ENCODE peak calls at places on chromosomes 7 and 10, in five cellular contexts. One of them, this sample, is unnamed.

GRCh38 chr10:48551796-48552591 is 52.9 kb downstream of the ARHGAP22 start:
- DNase-seq in coronary artery: peak; percentile 74
- DNase-seq in fibroblast of lung: peak; percentile 74
- DNase-seq in left ventricle myocardium inferior: peak; percentile 38
- DNase-seq in cardiac fibroblast: peak; percentile 61
- DNase-seq in this sample: peak; percentile 47

GRCh38 chr7:49638166-49638565 is 135.3 kb upstream of the VWC2 start:
- DNase-seq in coronary artery: no peak
- DNase-seq in fibroblast of lung: no peak
- DNase-seq in left ventricle myocardium inferior: no peak
- DNase-seq in cardiac fibroblast: no peak
- DNase-seq in this sample: no peak

GRCh38 chr10:1420663-1421362 is 316.5 kb downstream of the ADARB2 start:
- DNase-seq in coronary artery: peak; percentile 53
- DNase-seq in fibroblast of lung: peak; percentile 2
- DNase-seq in left ventricle myocardium inferior: no peak
- DNase-seq in cardiac fibroblast: peak; percentile 9
- DNase-seq in this sample: peak; percentile 35

GRCh38 chr10:118595598-118596425 is at the start of gene PRLHR:
- DNase-seq in coronary artery: no peak
- DNase-seq in fibroblast of lung: peak; percentile 15
- DNase-seq in left ventricle myocardium inferior: no peak
- DNase-seq in cardiac fibroblast: peak; percentile 22
- DNase-seq in this sample: peak; percentile 34

GRCh38 chr7:7967909-7968543 is 570 bp upstream of the GLCCI1 start:
- DNase-seq in coronary artery: no peak
- DNase-seq in fibroblast of lung: no peak
- DNase-seq in left ventricle myocardium inferior: no peak
- DNase-seq in cardiac fibroblast: no peak
- DNase-seq in this sample: no peak

GRCh38 chr10:46550795-46551700 is 5.4 kb downstream of the GPRIN2 start:
- DNase-seq in coronary artery: peak; percentile 74
- DNase-seq in fibroblast of lung: no peak
- DNase-seq in left ventricle myocardium inferior: peak; percentile 12
- DNase-seq in cardiac fibroblast: no peak
- DNase-seq in this sample: no peak

GRCh38 chr7:34015656-34016055 is 110.3 kb downstream of the BMPER start:
- DNase-seq in coronary artery: no peak
- DNase-seq in fibroblast of lung: no peak
- DNase-seq in left ventricle myocardium inferior: no peak
- DNase-seq in cardiac fibroblast: no peak
- DNase-seq in this sample: no peak

GRCh38 chr7:3063016-3063753 is 19.5 kb upstream of the CARD11 start:
- DNase-seq in coronary artery: no peak
- DNase-seq in fibroblast of lung: no peak
- DNase-seq in left ventricle myocardium inferior: no peak
- DNase-seq in cardiac fibroblast: no peak
- DNase-seq in this sample: no peak

GRCh38 chr10:124962421-124962820 is 20.5 kb downstream of the ZRANB1 start:
- DNase-seq in coronary artery: no peak
- DNase-seq in fibroblast of lung: peak; percentile 71
- DNase-seq in left ventricle myocardium inferior: no peak
- DNase-seq in cardiac fibroblast: peak; percentile 69
- DNase-seq in this sample: no peak

GRCh38 chr10:74598891-74599566 is 227.4 kb upstream of the KAT6B start:
- DNase-seq in coronary artery: no peak
- DNase-seq in fibroblast of lung: peak; percentile 68
- DNase-seq in left ventricle myocardium inferior: no peak
- DNase-seq in cardiac fibroblast: peak; percentile 59
- DNase-seq in this sample: no peak

GRCh38 chr10:122344741-122345258 is 29.7 kb upstream of the PLEKHA1 start:
- DNase-seq in coronary artery: no peak
- DNase-seq in fibroblast of lung: peak; percentile 72
- DNase-seq in left ventricle myocardium inferior: no peak
- DNase-seq in cardiac fibroblast: peak; percentile 66
- DNase-seq in this sample: no peak

DNA sequence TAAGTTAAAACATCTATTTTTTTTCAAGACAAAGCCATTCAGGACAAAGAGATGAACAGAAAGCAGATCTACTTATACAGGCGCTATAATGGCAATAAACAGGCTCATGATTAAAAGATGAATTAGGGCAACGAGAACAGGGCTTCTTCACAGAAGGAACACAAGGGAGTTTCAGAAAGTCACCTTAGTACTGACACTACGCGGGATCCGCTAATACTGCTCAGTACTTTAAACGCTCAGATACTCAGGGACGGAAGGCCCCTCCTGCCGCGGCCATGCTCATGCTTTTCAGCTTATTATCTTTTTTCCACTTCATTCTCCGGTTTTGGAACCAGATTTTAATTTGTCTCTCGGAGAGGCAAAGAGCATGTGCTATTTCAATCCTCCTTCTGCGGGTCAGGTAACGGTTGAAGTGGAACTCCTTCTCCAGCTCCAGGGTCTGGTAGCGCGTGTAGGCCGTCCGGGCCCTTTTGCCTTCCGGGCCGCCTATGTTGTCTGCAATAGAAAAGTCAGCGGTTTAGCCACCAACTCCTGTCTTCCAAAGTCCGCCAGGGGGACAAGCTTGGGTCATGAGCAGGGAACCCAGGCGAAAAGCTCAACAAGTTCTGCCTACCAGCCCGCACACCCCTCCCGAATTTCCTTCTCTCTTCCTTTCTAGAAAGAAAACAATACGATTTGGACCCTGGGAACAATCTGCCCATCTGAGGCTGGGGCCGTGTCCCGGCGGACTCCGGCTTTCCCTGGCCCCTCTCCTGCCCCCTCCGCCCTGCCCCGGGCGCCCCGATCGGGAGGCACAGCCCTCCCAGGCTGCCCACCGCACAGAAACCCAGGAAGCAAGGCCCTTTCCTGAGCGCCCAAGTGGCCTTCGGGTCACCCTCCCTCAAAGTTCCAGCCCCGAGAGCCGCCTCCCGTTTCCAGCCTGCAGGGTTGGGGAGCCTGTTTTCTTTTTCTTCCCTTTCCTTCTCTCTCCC is 1.6 kb downstream of the HOXA5 start:
- DNase-seq in coronary artery: peak; percentile 65
- DNase-seq in fibroblast of lung: peak; percentile 71
- DNase-seq in left ventricle myocardium inferior: no peak
- DNase-seq in cardiac fibroblast: no peak
- DNase-seq in this sample: no peak
- H3K4me3 ChIP-seq in coronary artery: peak overlapping the region; percentile 67
- H3K4me3 ChIP-seq in fibroblast of lung: peak overlapping the region; percentile 92
- H3K4me3 ChIP-seq in left ventricle myocardium inferior: peak overlapping the region; percentile 64
- H3K4me3 ChIP-seq in cardiac fibroblast: peak overlapping the region; percentile 36
- H3K4me3 ChIP-seq in this sample: peak overlapping the region; percentile 53

DNA sequence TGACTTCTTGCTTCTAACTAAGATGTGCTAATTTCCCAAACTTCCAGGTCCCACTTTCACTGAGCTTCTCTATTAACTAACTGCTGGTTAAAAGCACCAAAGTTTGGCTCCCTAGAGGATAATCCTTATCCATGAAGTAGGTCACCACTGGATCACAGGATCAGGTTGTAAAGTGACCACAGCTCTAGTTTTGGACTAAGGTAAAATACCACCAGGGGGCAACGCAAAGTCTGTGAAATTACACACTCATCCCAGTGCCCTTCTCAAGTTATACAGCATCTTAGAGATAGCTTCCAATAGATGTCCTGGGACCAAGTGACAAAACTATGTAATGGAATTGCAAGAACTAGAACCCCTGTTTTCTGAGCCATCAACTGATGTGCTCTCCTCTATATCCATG is 116.4 kb upstream of the ASAH2 start:
- DNase-seq in coronary artery: no peak
- DNase-seq in fibroblast of lung: peak; percentile 63
- DNase-seq in left ventricle myocardium inferior: no peak
- DNase-seq in cardiac fibroblast: peak; percentile 65
- DNase-seq in this sample: peak; percentile 49
- TF ChIP-seq CTCF in coronary artery: no peak
- TF ChIP-seq CTCF in fibroblast of lung: peak; percentile 18
- TF ChIP-seq CTCF in left ventricle myocardium inferior: peak; percentile 44
- TF ChIP-seq CTCF in cardiac fibroblast: peak; percentile 46
- TF ChIP-seq CTCF in this sample: no peak

GRCh38 chr7:40356312-40356711 is 221.5 kb downstream of the SUGCT start:
- DNase-seq in coronary artery: no peak
- DNase-seq in fibroblast of lung: peak; percentile 11
- DNase-seq in left ventricle myocardium inferior: no peak
- DNase-seq in cardiac fibroblast: peak; percentile 34
- DNase-seq in this sample: peak; percentile 4
- H3K4me3 ChIP-seq in coronary artery: no peak overlapping the region
- H3K4me3 ChIP-seq in fibroblast of lung: no peak overlapping the region
- H3K4me3 ChIP-seq in left ventricle myocardium inferior: no peak overlapping the region
- H3K4me3 ChIP-seq in cardiac fibroblast: no peak overlapping the region
- H3K4me3 ChIP-seq in this sample: no peak overlapping the region

GRCh38 chr7:78587443-78588044 is 789.0 kb downstream of the PHTF2 start:
- DNase-seq in coronary artery: no peak
- DNase-seq in fibroblast of lung: peak; percentile 28
- DNase-seq in left ventricle myocardium inferior: no peak
- DNase-seq in cardiac fibroblast: peak; percentile 37
- DNase-seq in this sample: peak; percentile 30
- TF ChIP-seq CTCF in coronary artery: no peak
- TF ChIP-seq CTCF in fibroblast of lung: peak; percentile 44
- TF ChIP-seq CTCF in left ventricle myocardium inferior: peak; percentile 34
- TF ChIP-seq CTCF in cardiac fibroblast: peak; percentile 18
- TF ChIP-seq CTCF in this sample: peak; percentile 44